ENCODE peak calls at places on chromosome 14, in five cellular contexts. K is colonic mucosa, S is cardiac muscle cell, Q is heart left ventricle, M is PC-3. O is an unnamed sample.

GRCh38 chr14:77400216-77400615 is 23.0 kb downstream of the SAMD15 start:
- DNase-seq in K (no peak), S (no peak), Q (no peak), M (no peak), O (no peak)

GRCh38 chr14:90489306-90489705 is 92.5 kb downstream of the CALM1 start:
- DNase-seq in K (no peak), S (no peak), Q (no peak), M (no peak), O (no peak)

GRCh38 chr14:32991706-32992105 is 53.0 kb downstream of the NPAS3 start:
- DNase-seq in K (no peak), S (no peak), Q (no peak), M (peak; percentile 44), O (no peak)

GRCh38 chr14:27315477-27315876 is 717.6 kb upstream of the NOVA1 start:
- DNase-seq in K (no peak), S (no peak), Q (no peak), M (no peak), O (no peak)

GRCh38 chr14:103871596-103872480 is 24.5 kb upstream of the PPP1R13B start:
- DNase-seq in K (peak; percentile 92), S (peak; percentile 46), Q (peak; percentile 84), M (no peak), O (peak; percentile 90)

GRCh38 chr14:56120091-56120632 is 2.0 kb downstream of the PELI2 start:
- DNase-seq in K (peak; percentile 27), S (peak; percentile 84), Q (no peak), M (no peak), O (no peak)

GRCh38 chr14:30620178-30620577 is 1.9 kb upstream of the SCFD1 start:
- DNase-seq in K (no peak), S (peak; percentile 48), Q (no peak), M (peak; percentile 70), O (no peak)

GRCh38 chr14:94593749-94594431 is 12.7 kb downstream of the SERPINA5 start:
- DNase-seq in K (no peak), S (no peak), Q (no peak), M (no peak), O (no peak)

GRCh38 chr14:102524026-102524450 is 14.5 kb upstream of the ANKRD9 start:
- DNase-seq in K (no peak), S (no peak), Q (peak; percentile 29), M (no peak), O (no peak)

GRCh38 chr14:54711812-54712211 is 144.9 kb downstream of the SAMD4A start:
- DNase-seq in K (no peak), S (no peak), Q (no peak), M (no peak), O (no peak)

GRCh38 chr14:89481167-89481566 is 64.1 kb upstream of the FOXN3 start:
- DNase-seq in K (peak; percentile 36), S (no peak), Q (peak; percentile 54), M (no peak), O (peak; percentile 54)

GRCh38 chr14:100577321-100577985 is 9.8 kb downstream of the BEGAIN start:
- DNase-seq in K (no peak), S (no peak), Q (peak; percentile 18), M (no peak), O (no peak)

GRCh38 chr14:106844608-106845285 is 1318.4 kb downstream of the TMEM121 start:
- DNase-seq in K (peak; percentile 81), S (no peak), Q (peak; percentile 78), M (peak; percentile 51), O (peak; percentile 86)

GRCh38 chr14:101561145-101561896 is at the start of gene DIO3:
- DNase-seq in K (peak; percentile 59), S (peak; percentile 16), Q (no peak), M (peak; percentile 79), O (no peak)

GRCh38 chr14:101110729-101111619 is 207.5 kb upstream of the RTL1 start:
- DNase-seq in K (peak; percentile 6), S (no peak), Q (no peak), M (no peak), O (no peak)

GRCh38 chr14:96920023-96920422 is 122.8 kb downstream of the VRK1 start:
- DNase-seq in K (no peak), S (no peak), Q (no peak), M (no peak), O (no peak)

DNA sequence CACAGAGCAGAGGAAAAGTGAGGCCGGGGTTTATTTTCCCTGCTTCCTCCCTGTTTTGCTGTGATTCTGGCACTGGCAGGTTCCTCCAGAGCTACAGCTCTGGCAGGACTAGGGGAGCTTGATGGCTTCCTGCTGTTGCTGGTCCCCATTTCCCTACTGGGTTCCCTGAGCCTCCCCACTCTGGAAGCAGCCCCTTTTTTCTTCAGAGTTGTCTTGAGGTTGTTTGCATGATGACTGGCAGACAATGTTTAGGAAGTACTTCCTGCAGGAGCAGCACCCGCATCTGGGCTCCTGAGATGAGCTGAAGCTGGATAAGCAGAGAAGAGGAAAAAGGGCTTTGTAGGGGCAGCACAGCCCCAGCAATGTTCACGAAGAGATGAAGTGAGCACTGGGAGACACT is 126.9 kb downstream of the SLC38A6 start:
- DNase-seq in K (no peak), S (no peak), Q (no peak), M (no peak), O (no peak)
- H3K4me1 ChIP-seq in K (no peaks in the 10 kb centered on the region), S (peaks cover 25% of the 10 kb centered on the region), Q (no peaks in the 10 kb centered on the region), M (peaks cover 20% of the 10 kb centered on the region), O (no peaks in the 10 kb centered on the region)

GRCh38 chr14:22088614-22089359 is 415.2 kb upstream of the OR4E1 start:
- DNase-seq in K (no peak), S (peak; percentile 52), Q (no peak), M (peak; percentile 82), O (no peak)

GRCh38 chr14:22089940-22090339 is 416.3 kb upstream of the OR4E1 start:
- DNase-seq in K (no peak), S (no peak), Q (no peak), M (no peak), O (no peak)

GRCh38 chr14:22081352-22081751 is 407.7 kb upstream of the OR4E1 start:
- DNase-seq in K (no peak), S (no peak), Q (no peak), M (no peak), O (no peak)

GRCh38 chr14:22084393-22085281 is 411.0 kb upstream of the OR4E1 start:
- DNase-seq in K (peak; percentile 30), S (peak; percentile 71), Q (no peak), M (peak; percentile 81), O (no peak)

GRCh38 chr14:22086149-22086548 is 412.5 kb upstream of the OR4E1 start:
- DNase-seq in K (no peak), S (no peak), Q (no peak), M (no peak), O (no peak)
- H3K27ac ChIP-seq in K (no peak overlapping the region), S (no peak overlapping the region), Q (no peak overlapping the region), M (no peak overlapping the region), O (no peak overlapping the region)

GRCh38 chr14:68501171-68501570 is 291.7 kb downstream of the ZFP36L1 start:
- DNase-seq in K (no peak), S (no peak), Q (no peak), M (no peak), O (no peak)
- H3K4me1 ChIP-seq in K (no peaks in the 10 kb centered on the region), S (peaks cover 38% of the 10 kb centered on the region), Q (no peaks in the 10 kb centered on the region), M (peaks cover 6% of the 10 kb centered on the region), O (no peaks in the 10 kb centered on the region)

DNA sequence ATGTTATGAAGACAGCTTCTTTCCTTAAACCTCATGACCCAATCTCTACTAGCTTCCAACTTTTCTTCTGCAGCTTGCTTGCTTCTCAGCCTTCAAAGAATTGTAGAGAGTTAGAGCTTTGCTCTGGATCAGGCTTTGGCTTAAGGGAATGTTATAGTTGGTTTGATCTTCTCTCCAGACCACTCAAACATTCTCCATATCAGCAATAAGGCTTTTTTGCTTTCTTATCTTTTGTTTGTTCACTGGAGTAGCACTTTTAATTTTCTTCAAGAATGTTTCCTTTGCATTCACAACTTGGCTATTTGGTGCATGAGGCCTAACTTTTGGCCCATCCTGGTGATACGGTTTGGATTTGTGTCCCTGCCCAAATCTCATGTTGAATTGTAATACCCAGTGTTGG is 163.8 kb downstream of the PCNX1 start:
- DNase-seq in K (no peak), S (no peak), Q (no peak), M (no peak), O (no peak)
- H3K27ac ChIP-seq in K (no peak overlapping the region), S (no peak overlapping the region), Q (no peak overlapping the region), M (no peak overlapping the region), O (no peak overlapping the region)

GRCh38 chr14:50750323-50750722 is 80.6 kb downstream of the NIN start:
- DNase-seq in K (no peak), S (no peak), Q (no peak), M (no peak), O (no peak)
- H3K4me1 ChIP-seq in K (no peaks in the 10 kb centered on the region), S (no peaks in the 10 kb centered on the region), Q (no peaks in the 10 kb centered on the region), M (no peaks in the 10 kb centered on the region), O (no peaks in the 10 kb centered on the region)

O was measured in Peyer's patch.